ENCODE peak calls at places on chromosome 4, in seven cellular contexts. U, H, I, T, K, M and A are unnamed samples.

GRCh38 chr4:104449537-104449936 is 45.2 kb downstream of the CXXC4 start:
- DNase-seq in T (no peak), M (no peak), H (no peak), I (no peak), U (no peak), K (no peak), A (no peak)

GRCh38 chr4:104589264-104589868 is 94.7 kb upstream of the CXXC4 start:
- DNase-seq in M (no peak), K (no peak), H (no peak), U (no peak), T (no peak), I (no peak), A (no peak)

GRCh38 chr4:12852338-12853307 is 631.5 kb downstream of the RAB28 start:
- DNase-seq in I (peak), U (peak), M (no peak), T (peak), H (no peak), K (no peak), A (peak)

GRCh38 chr4:187333151-187333550 is 609.5 kb upstream of the FAT1 start:
- DNase-seq in H (no peak), T (no peak), K (no peak), I (no peak), U (no peak), M (no peak), A (no peak)

GRCh38 chr4:169109276-169109675 is 99.2 kb upstream of the CBR4 start:
- DNase-seq in I (no peak), K (no peak), H (no peak), U (no peak), T (no peak), M (no peak), A (no peak)

GRCh38 chr4:140084426-140084825 is 69.6 kb downstream of the MAML3 start:
- DNase-seq in U (no peak), K (no peak), M (no peak), T (no peak), I (no peak), H (no peak), A (no peak)

GRCh38 chr4:44545781-44546180 is 97.2 kb upstream of the KCTD8 start:
- DNase-seq in T (no peak), H (no peak), M (no peak), U (no peak), I (no peak), K (no peak), A (no peak)

GRCh38 chr4:140863187-140863586 is 107.0 kb upstream of the TBC1D9 start:
- DNase-seq in K (no peak), I (no peak), T (no peak), U (no peak), H (no peak), M (no peak), A (no peak)

GRCh38 chr4:185950891-185951290 is 118.1 kb upstream of the TLR3 start:
- DNase-seq in I (no peak), T (no peak), H (no peak), U (no peak), M (no peak), K (no peak), A (no peak)

GRCh38 chr4:145868637-145869409 is 69.8 kb downstream of the ZNF827 start:
- DNase-seq in M (no peak), H (no peak), K (no peak), U (no peak), T (no peak), I (no peak), A (no peak)

GRCh38 chr4:134337584-134337983 is 136.0 kb upstream of the PABPC4L start:
- DNase-seq in M (no peak), K (no peak), T (no peak), U (no peak), I (no peak), H (no peak), A (no peak)

GRCh38 chr4:4889781-4890180 is 30.3 kb downstream of the MSX1 start:
- DNase-seq in H (no peak), I (no peak), U (no peak), T (no peak), K (no peak), M (no peak), A (no peak)

GRCh38 chr4:41141910-41142309 is 72.4 kb downstream of the APBB2 start:
- DNase-seq in M (no peak), H (no peak), I (no peak), U (no peak), T (no peak), K (no peak), A (no peak)

GRCh38 chr4:46254788-46255187 is 130.9 kb upstream of the GABRG1 start:
- DNase-seq in H (no peak), U (no peak), K (no peak), I (no peak), M (no peak), T (no peak), A (no peak)

GRCh38 chr4:107519057-107519456 is 201.0 kb downstream of the PAPSS1 start:
- DNase-seq in I (peak), M (no peak), T (peak), U (peak), H (no peak), K (no peak), A (peak)

GRCh38 chr4:86508436-86508835 is 85.7 kb upstream of the PTPN13 start:
- DNase-seq in T (no peak), M (no peak), H (no peak), U (no peak), K (no peak), I (no peak), A (no peak)

GRCh38 chr4:187193141-187193540 is 469.5 kb upstream of the FAT1 start:
- DNase-seq in T (no peak), M (no peak), H (no peak), U (no peak), I (no peak), K (no peak), A (no peak)

GRCh38 chr4:125664091-125664767 is 349.5 kb downstream of the FAT4 start:
- DNase-seq in U (no peak), H (no peak), I (no peak), T (no peak), M (no peak), K (no peak), A (no peak)

GRCh38 chr4:74640111-74640903 is 154.0 kb downstream of the BTC start:
- DNase-seq in U (no peak), T (no peak), M (no peak), K (no peak), H (no peak), I (no peak), A (no peak)

GRCh38 chr4:101008503-101008902 is 338.8 kb downstream of the PPP3CA start:
- DNase-seq in U (peak), M (no peak), H (no peak), K (no peak), T (no peak), I (peak), A (no peak)

GRCh38 chr4:1356181-1356998 is 9.4 kb downstream of the UVSSA start:
- DNase-seq in M (peak), I (peak), U (no peak), K (peak), T (peak), H (no peak), A (peak)

GRCh38 chr4:26503427-26503826 is 13.1 kb upstream of the CCKAR start:
- DNase-seq in I (no peak), K (no peak), T (no peak), U (no peak), H (no peak), M (no peak), A (no peak)

GRCh38 chr4:78543424-78544238 is 7.9 kb upstream of the ANXA3 start:
- DNase-seq in U (no peak), M (no peak), I (no peak), K (no peak), H (no peak), T (no peak), A (no peak)

GRCh38 chr4:74157116-74157742 is 689 bp upstream of the MTHFD2L start:
- DNase-seq in M (no peak), I (peak), T (no peak), K (no peak), H (no peak), U (no peak), A (no peak)

GRCh38 chr4:110418641-110419040 is 57.3 kb upstream of the ENPEP start:
- DNase-seq in K (peak), H (no peak), U (no peak), M (peak), T (no peak), I (no peak), A (no peak)

GRCh38 chr4:187469627-187470026 is 525.9 kb upstream of the ZFP42 start:
- DNase-seq in T (no peak), K (no peak), U (no peak), H (no peak), M (no peak), I (no peak), A (no peak)

GRCh38 chr4:122873752-122874151 is 47.1 kb downstream of the FGF2 start:
- DNase-seq in T (no peak), I (no peak), K (no peak), H (no peak), M (no peak), U (no peak), A (no peak)

GRCh38 chr4:5030927-5031326 is 11.7 kb upstream of the CYTL1 start:
- DNase-seq in I (no peak), M (no peak), K (no peak), U (no peak), H (no peak), T (no peak), A (no peak)

GRCh38 chr4:137266511-137266910 is 265.8 kb downstream of the PCDH18 start:
- DNase-seq in M (no peak), T (no peak), K (no peak), H (no peak), U (no peak), I (no peak), A (no peak)

GRCh38 chr4:80322716-80323115 is 12.8 kb upstream of the CFAP299 start:
- DNase-seq in H (no peak), T (no peak), K (no peak), I (no peak), M (no peak), U (no peak), A (peak)

GRCh38 chr4:60485279-60485678 is 714.8 kb upstream of the ADGRL3 start:
- DNase-seq in T (no peak), I (no peak), H (no peak), K (no peak), M (no peak), U (no peak), A (no peak)

GRCh38 chr4:127406187-127406586 is 226.6 kb upstream of the INTU start:
- DNase-seq in H (no peak), I (no peak), K (no peak), T (no peak), M (no peak), U (no peak), A (no peak)

GRCh38 chr4:127416092-127416491 is 216.7 kb upstream of the INTU start:
- DNase-seq in M (no peak), I (no peak), U (no peak), T (no peak), K (no peak), H (no peak), A (no peak)

GRCh38 chr4:127410201-127410600 is 222.6 kb upstream of the INTU start:
- DNase-seq in H (no peak), M (no peak), K (no peak), T (no peak), U (no peak), I (no peak), A (no peak)

GRCh38 chr4:127410644-127411043 is 222.1 kb upstream of the INTU start:
- DNase-seq in T (no peak), I (no peak), M (no peak), H (no peak), K (no peak), U (no peak), A (no peak)
- TF ChIP-seq JUND in T (no peak), I (no peak), M (no peak), H (no peak), K (no peak), U (no peak), A (no peak)

DNA sequence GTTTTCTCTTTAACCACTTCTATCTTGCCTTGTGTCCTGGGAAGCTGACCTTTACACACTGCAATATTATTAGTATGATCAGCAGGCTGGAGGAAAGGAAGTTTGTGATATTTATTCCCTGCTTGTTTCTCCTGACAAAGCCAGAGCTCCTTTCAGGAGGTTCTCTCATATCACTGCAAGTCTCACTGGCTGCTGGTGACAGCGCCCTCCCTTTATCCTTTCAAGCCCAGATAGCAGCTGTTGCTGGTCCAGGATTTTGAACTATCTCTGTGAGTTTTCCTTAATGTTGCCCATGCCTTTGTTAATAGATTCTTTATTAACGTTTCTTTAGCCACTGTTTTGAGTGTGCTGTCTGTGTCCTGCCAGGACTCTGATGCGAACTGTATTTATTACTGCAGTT is 518.6 kb downstream of the C4orf33 start:
- DNase-seq in I (no peak), H (no peak), M (no peak), U (no peak), T (no peak), K (no peak), A (no peak)
- TF ChIP-seq JUND in I (no peak), H (no peak), M (no peak), U (no peak), T (no peak), K (no peak), A (no peak)

GRCh38 chr4:182208651-182209050 is 34.6 kb upstream of the TENM3 start:
- DNase-seq in U (no peak), T (no peak), H (no peak), K (no peak), M (no peak), I (no peak), A (no peak)

GRCh38 chr4:182213024-182213423 is 30.2 kb upstream of the TENM3 start:
- DNase-seq in K (no peak), H (no peak), U (no peak), M (no peak), I (no peak), T (no peak), A (no peak)

GRCh38 chr4:182215171-182215570 is 28.0 kb upstream of the TENM3 start:
- DNase-seq in M (no peak), H (no peak), I (no peak), K (no peak), U (no peak), T (no peak), A (no peak)

GRCh38 chr4:182216005-182216404 is 27.2 kb upstream of the TENM3 start:
- DNase-seq in K (no peak), M (no peak), U (no peak), I (no peak), T (no peak), H (no peak), A (no peak)

GRCh38 chr4:182212211-182212761 is 30.9 kb upstream of the TENM3 start:
- DNase-seq in T (peak), I (no peak), H (no peak), M (no peak), U (no peak), K (no peak), A (no peak)
- TF ChIP-seq JUND in T (no peak), I (no peak), H (no peak), M (no peak), U (no peak), K (no peak), A (no peak)

DNA sequence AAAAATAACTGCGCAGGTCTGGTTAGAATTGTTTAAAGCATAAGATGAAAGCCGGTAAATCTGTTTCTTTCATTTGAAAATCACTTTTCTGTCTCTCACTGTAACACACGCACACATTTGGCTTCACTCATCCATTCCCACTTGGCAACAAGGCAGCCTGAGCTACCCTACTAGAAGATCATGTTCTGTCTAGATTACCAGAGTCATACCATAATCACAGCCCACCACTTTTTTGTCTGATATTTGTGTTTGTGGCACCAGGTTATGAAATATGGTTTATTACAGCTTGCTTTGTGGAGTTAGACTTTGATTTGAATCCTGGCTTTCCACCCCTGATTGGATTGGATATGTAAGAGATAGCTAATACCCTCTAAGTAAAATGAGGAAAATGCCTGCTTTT is 2.2 kb downstream of the USO1 start:
- DNase-seq in K (no peak), M (peak), U (no peak), H (no peak), T (no peak), I (no peak), A (no peak)
- TF ChIP-seq JUND in K (no peak), M (no peak), U (no peak), H (no peak), T (no peak), I (no peak), A (no peak)